ENCODE peak calls at places on chromosomes 6 and 20, in eight cellular contexts. Y is mesenchymal stem cell, A is HCT116, H is MM.1S, S is lower leg skin, O is cardiac muscle cell, P is lung, G is GM12865. N is an unnamed sample.

GRCh38 chr6:105301072-105301503 is 101.8 kb downstream of the PREP start:
- DNase-seq in Y (peak), A (no peak), H (no peak), S (no peak), O (peak), P (no peak), G (no peak), N (no peak)

GRCh38 chr6:111406200-111406711 is 76.8 kb downstream of the REV3L start:
- DNase-seq in Y (no peak), A (no peak), H (peak), S (no peak), O (no peak), P (no peak), G (peak), N (peak)

GRCh38 chr20:8170921-8171320 is 38.9 kb downstream of the PLCB1 start:
- DNase-seq in Y (no peak), A (no peak), H (no peak), S (no peak), O (no peak), P (no peak), G (no peak), N (no peak)

GRCh38 chr20:25540273-25540672 is 45.1 kb downstream of the NINL start:
- DNase-seq in Y (no peak), A (peak), H (peak), S (peak), O (peak), P (no peak), G (peak), N (peak)

GRCh38 chr20:32522525-32522774 is 62.7 kb downstream of the NOL4L start:
- DNase-seq in Y (no peak), A (no peak), H (no peak), S (no peak), O (no peak), P (no peak), G (no peak), N (no peak)

GRCh38 chr6:123117145-123117908 is 121.3 kb downstream of the CLVS2 start:
- DNase-seq in Y (no peak), A (no peak), H (no peak), S (no peak), O (peak), P (no peak), G (no peak), N (no peak)

GRCh38 chr6:116287668-116288282 is 8.0 kb upstream of the TSPYL1 start:
- DNase-seq in Y (peak), A (peak), H (peak), S (no peak), O (peak), P (no peak), G (peak), N (peak)

GRCh38 chr6:32609731-32610640 is 20.3 kb upstream of the HLA-DRB1 start:
- DNase-seq in Y (peak), A (peak), H (peak), S (no peak), O (peak), P (no peak), G (peak), N (peak)

GRCh38 chr20:47362361-47363219 is 6.1 kb upstream of the ZMYND8 start:
- DNase-seq in Y (no peak), A (no peak), H (no peak), S (no peak), O (no peak), P (no peak), G (no peak), N (peak)

GRCh38 chr20:22322513-22322912 is 261.9 kb downstream of the FOXA2 start:
- DNase-seq in Y (no peak), A (no peak), H (peak), S (no peak), O (no peak), P (no peak), G (no peak), N (no peak)

GRCh38 chr6:46023216-46023915 is 7.7 kb upstream of the CLIC5 start:
- DNase-seq in Y (no peak), A (no peak), H (no peak), S (no peak), O (no peak), P (no peak), G (no peak), N (no peak)

GRCh38 chr6:46022110-46022948 is 6.7 kb upstream of the CLIC5 start:
- DNase-seq in Y (no peak), A (no peak), H (no peak), S (no peak), O (no peak), P (no peak), G (no peak), N (no peak)

GRCh38 chr6:46026307-46026706 is 10.6 kb upstream of the CLIC5 start:
- DNase-seq in Y (no peak), A (no peak), H (no peak), S (no peak), O (no peak), P (no peak), G (no peak), N (no peak)

GRCh38 chr6:46025573-46025972 is 9.9 kb upstream of the CLIC5 start:
- DNase-seq in Y (no peak), A (no peak), H (no peak), S (no peak), O (no peak), P (no peak), G (no peak), N (no peak)

DNA sequence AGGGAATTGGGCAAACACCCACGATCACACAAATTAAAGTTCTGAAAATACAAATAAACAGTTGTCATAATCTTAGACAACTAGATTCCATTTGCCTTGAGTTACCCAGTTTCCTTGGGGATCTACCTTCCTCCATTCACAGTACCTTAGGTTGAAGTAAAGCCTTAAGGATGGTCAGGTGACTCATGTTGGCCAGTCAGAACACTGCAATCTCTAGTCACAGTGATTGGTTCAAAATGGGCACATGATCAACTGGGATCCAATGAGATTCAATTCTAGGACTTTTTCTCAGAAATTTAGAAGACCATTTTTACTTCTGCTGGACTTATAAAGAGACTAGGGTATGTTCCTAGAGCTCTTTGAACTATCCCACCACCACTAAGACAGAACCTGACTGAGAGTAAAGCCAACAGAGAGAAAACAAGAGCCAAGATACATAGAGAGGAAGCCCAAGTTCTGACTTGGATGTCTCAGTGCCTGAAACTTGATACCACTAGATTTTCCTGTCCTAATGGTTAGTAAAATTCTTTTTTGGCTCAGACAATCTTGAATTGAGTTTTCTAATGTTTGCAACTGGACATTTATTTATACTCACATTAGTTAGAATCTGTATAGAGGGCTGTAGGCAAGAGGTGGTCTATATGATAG is 8.6 kb upstream of the CLIC5 start:
- DNase-seq in Y (no peak), A (no peak), H (no peak), S (no peak), O (no peak), P (no peak), G (no peak), N (peak)
- H3K4me3 ChIP-seq in Y (no peak), A (no peak), H (no peak), S (no peak), O (no peak), P (no peak), G (no peak), N (no peak)

DNA sequence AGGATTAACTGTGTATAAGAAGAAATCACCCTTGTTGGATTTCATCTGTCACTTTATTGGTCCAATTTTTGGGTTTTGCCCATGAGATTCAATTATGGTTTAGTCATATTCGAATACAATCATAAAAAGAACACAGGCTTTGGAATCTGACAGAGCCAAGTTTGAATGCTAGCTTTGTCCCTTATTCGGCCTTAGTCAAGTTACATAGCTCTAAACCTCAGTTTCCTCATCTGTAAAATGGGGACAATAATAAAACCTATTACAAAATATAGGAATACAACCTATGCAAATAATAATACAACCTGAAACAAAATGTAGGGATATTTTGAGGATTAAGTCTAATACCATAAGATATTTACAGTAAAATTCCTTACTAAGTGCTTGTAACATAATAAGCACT is 57.7 kb downstream of the PRPH2 start:
- DNase-seq in Y (no peak), A (no peak), H (no peak), S (no peak), O (no peak), P (no peak), G (no peak), N (no peak)
- H3K4me3 ChIP-seq in Y (no peak), A (no peak), H (no peak), S (no peak), O (no peak), P (no peak), G (no peak), N (no peak)

GRCh38 chr20:3786665-3787639 is at the start of gene CENPB:
- DNase-seq in Y (peak), A (peak), H (peak), S (peak), O (peak), P (peak), G (peak), N (peak)

GRCh38 chr20:3784226-3784853 is 2.2 kb downstream of the CENPB start:
- DNase-seq in Y (no peak), A (no peak), H (no peak), S (no peak), O (no peak), P (peak), G (no peak), N (no peak)

GRCh38 chr20:3784863-3785239 is 1.7 kb downstream of the CENPB start:
- DNase-seq in Y (no peak), A (no peak), H (no peak), S (no peak), O (no peak), P (no peak), G (no peak), N (no peak)

GRCh38 chr20:3785240-3786125 is 1.1 kb downstream of the CENPB start:
- DNase-seq in Y (peak), A (no peak), H (no peak), S (peak), O (no peak), P (no peak), G (no peak), N (no peak)

DNA sequence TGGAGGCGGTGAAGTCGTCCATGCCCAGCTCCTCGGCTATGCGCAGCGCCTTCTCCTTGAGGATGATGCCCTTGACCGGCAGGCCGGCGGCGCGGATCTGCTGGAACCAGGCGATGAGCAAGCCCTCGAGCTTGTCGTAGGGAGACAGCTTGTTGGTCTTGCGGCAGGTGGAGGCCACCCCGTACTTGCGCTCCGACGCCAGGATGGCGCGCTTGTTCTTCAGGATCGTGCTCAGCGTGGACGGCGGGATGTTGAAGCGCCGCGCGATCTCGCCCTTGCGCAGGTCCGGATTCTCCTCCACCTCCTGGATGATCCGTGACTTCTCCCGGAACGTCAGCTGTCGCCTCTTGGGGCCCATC is 435 bp downstream of the CENPB start:
- DNase-seq in Y (peak), A (no peak), H (no peak), S (peak), O (peak), P (no peak), G (peak), N (no peak)
- H3K4me3 ChIP-seq in Y (peak), A (peak), H (peak), S (peak), O (peak), P (peak), G (peak), N (peak)

GRCh38 chr6:155770313-155770712 is 314.7 kb upstream of the NOX3 start:
- DNase-seq in Y (no peak), A (no peak), H (no peak), S (no peak), O (no peak), P (no peak), G (no peak), N (peak)
- H3K4me3 ChIP-seq in Y (no peak), A (no peak), H (no peak), S (no peak), O (no peak), P (no peak), G (no peak), N (no peak)

GRCh38 chr6:162343902-162344226 is 383.7 kb downstream of the PRKN start:
- DNase-seq in Y (no peak), A (no peak), H (no peak), S (no peak), O (no peak), P (no peak), G (no peak), N (no peak)
- H3K4me3 ChIP-seq in Y (no peak), A (no peak), H (no peak), S (no peak), O (no peak), P (no peak), G (no peak), N (no peak)

DNA sequence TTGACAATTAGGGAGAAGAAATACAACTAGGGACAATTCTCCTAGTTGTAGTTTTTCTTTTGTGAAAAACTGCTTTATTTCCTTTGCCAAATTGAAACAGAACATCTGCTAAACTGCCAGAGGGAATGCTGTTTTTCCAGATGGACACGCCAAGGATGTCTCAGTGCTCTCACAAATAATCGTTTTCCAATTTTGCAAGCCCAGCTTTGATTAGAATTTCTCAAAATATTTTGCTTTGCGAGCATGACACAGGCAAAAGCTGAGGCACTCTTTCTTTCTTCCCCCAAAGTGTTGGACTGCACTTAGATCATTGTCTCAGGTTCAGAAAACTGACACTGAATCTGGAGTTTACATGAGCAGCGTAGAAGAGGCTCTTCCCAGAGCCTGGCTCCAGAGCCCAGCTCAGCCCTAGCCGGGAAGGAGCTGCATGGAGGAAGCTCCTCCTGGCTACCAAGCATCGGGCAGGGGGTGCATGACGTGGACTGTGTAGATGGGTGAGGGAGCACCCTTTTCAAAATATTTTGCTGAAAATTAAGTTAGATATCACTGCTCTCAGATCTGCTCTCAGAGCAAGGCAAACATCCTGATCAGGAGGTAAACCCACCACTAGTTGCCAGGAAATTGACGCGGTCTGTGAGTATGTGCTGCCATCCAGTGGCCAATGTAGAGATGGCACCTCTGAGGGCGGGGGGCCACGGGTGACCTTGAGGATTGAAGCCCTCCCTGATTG is 107.5 kb downstream of the SLC22A3 start:
- DNase-seq in Y (peak), A (peak), H (peak), S (peak), O (peak), P (peak), G (peak), N (peak)
- H3K4me3 ChIP-seq in Y (no peak), A (no peak), H (no peak), S (no peak), O (no peak), P (no peak), G (no peak), N (no peak)

GRCh38 chr6:85002847-85003246 is 238.4 kb upstream of the TBX18 start:
- DNase-seq in Y (no peak), A (no peak), H (no peak), S (no peak), O (no peak), P (no peak), G (no peak), N (no peak)

GRCh38 chr6:85005494-85005893 is 241.1 kb upstream of the TBX18 start:
- DNase-seq in Y (no peak), A (no peak), H (no peak), S (no peak), O (no peak), P (no peak), G (no peak), N (no peak)

GRCh38 chr6:85004283-85005010 is 240.0 kb upstream of the TBX18 start:
- DNase-seq in Y (no peak), A (no peak), H (no peak), S (no peak), O (no peak), P (no peak), G (no peak), N (no peak)

GRCh38 chr6:85008311-85009015 is 244.1 kb upstream of the TBX18 start:
- DNase-seq in Y (peak), A (no peak), H (no peak), S (no peak), O (no peak), P (no peak), G (no peak), N (no peak)

GRCh38 chr6:85006362-85006761 is 242.0 kb upstream of the TBX18 start:
- DNase-seq in Y (peak), A (no peak), H (no peak), S (no peak), O (no peak), P (no peak), G (no peak), N (no peak)
- H3K4me3 ChIP-seq in Y (no peak), A (no peak), H (no peak), S (no peak), O (no peak), P (no peak), G (no peak), N (no peak)

GRCh38 chr6:107820571-107821261 is 3.4 kb downstream of the SCML4 start:
- DNase-seq in Y (no peak), A (no peak), H (no peak), S (no peak), O (no peak), P (no peak), G (no peak), N (no peak)

GRCh38 chr6:107823047-107823557 is 1.0 kb downstream of the SCML4 start:
- DNase-seq in Y (no peak), A (no peak), H (no peak), S (no peak), O (no peak), P (no peak), G (no peak), N (no peak)

GRCh38 chr6:107819976-107820551 is 4.0 kb downstream of the SCML4 start:
- DNase-seq in Y (no peak), A (no peak), H (no peak), S (no peak), O (peak), P (no peak), G (no peak), N (no peak)

GRCh38 chr6:107822154-107823046 is 1.7 kb downstream of the SCML4 start:
- DNase-seq in Y (no peak), A (no peak), H (peak), S (no peak), O (no peak), P (no peak), G (peak), N (peak)

DNA sequence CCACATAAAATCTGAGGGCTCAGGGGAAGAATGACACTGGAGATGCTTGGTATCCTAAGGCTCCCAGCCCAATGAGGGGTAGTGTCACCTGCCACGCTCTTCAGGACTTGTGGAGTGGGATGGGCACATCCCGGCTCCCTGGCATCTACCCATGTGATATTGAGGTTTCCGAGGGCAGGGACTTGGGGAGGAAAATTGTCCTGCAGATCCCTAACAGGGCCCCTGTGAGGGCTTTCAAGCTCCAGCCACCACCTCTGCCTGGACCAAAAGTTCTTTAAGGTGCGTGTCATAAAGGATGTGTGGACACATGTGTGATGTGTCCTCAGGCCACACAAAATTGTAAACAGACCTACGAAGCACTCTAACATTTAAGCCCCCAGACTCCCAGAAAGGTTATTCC is 2.5 kb downstream of the SCML4 start:
- DNase-seq in Y (no peak), A (no peak), H (no peak), S (no peak), O (no peak), P (no peak), G (no peak), N (no peak)
- H3K4me3 ChIP-seq in Y (no peak), A (no peak), H (no peak), S (no peak), O (no peak), P (no peak), G (no peak), N (no peak)

GRCh38 chr6:13764996-13765395 is 49.4 kb downstream of the MCUR1 start:
- DNase-seq in Y (no peak), A (no peak), H (no peak), S (no peak), O (no peak), P (no peak), G (peak), N (no peak)

GRCh38 chr6:13765570-13765969 is 48.8 kb downstream of the MCUR1 start:
- DNase-seq in Y (peak), A (no peak), H (no peak), S (no peak), O (no peak), P (no peak), G (no peak), N (no peak)

GRCh38 chr6:13767121-13767794 is 47.1 kb downstream of the MCUR1 start:
- DNase-seq in Y (peak), A (no peak), H (no peak), S (peak), O (peak), P (no peak), G (peak), N (no peak)

GRCh38 chr6:13763740-13764381 is 50.5 kb downstream of the MCUR1 start:
- DNase-seq in Y (no peak), A (no peak), H (no peak), S (no peak), O (no peak), P (no peak), G (peak), N (no peak)

DNA sequence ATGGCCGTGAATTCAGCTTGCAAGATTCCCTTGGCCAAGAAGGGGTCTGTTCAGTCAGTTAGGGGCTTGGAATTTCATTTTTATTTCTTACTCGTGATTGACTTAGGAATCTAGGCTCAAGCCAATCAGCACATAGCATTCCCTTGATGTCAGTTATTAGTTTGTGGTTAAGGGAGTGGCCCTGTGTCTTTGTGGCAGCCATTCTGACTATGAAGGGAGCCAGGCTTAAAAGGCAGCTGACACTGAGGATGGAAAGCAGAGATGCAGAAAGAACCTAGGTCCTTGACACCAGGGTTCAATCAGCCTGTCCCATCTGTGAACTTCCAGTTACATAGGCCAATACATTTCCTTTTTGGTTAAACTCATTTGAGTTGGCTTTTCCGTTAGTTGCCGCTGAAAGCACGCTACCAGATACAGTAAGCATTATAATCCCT is 48.1 kb downstream of the MCUR1 start:
- DNase-seq in Y (peak), A (peak), H (no peak), S (no peak), O (no peak), P (no peak), G (no peak), N (no peak)
- H3K4me3 ChIP-seq in Y (no peak), A (no peak), H (no peak), S (no peak), O (no peak), P (no peak), G (no peak), N (no peak)